ENCODE peak calls at places on chromosome 18, in ten cellular contexts. B is heart right ventricle, K is NAMALWA, X is HEK293T, J is NCI-H1105, T is fibroblast of lung, Q is cerebellar cortex, V is breast epithelium, I is NCI-H748 treated with DMSO at 0.1 percent for 48 hours, A is suprapubic skin. N is an unnamed sample.

GRCh38 chr18:55588876-55589595 is 1.0 kb upstream of the TCF4 start:
- DNase-seq in B (no peak), K (no peak), X (no peak), J (peak; percentile 27), T (peak; percentile 68), Q (peak; percentile 47), V (no peak), I (peak; percentile 82), A (no peak), N (no peak)

GRCh38 chr18:49646864-49647263 is 85.0 kb downstream of the LIPG start:
- DNase-seq in B (no peak), K (no peak), X (no peak), J (no peak), T (no peak), Q (no peak), V (no peak), I (no peak), A (no peak), N (no peak)

GRCh38 chr18:7577706-7578105 is 10.6 kb downstream of the PTPRM start:
- DNase-seq in B (no peak), K (no peak), X (no peak), J (no peak), T (peak; percentile 5), Q (no peak), V (no peak), I (no peak), A (no peak), N (no peak)

GRCh38 chr18:56650944-56651770 is at the start of gene WDR7:
- DNase-seq in B (peak; percentile 98), K (peak; percentile 99), X (peak; percentile 75), J (peak; percentile 98), T (peak; percentile 99), Q (peak; percentile 99), V (peak; percentile 95), I (peak; percentile 93), A (peak; percentile 98), N (peak; percentile 97)

GRCh38 chr18:58512648-58513338 is 116.1 kb downstream of the ALPK2 start:
- DNase-seq in B (no peak), K (no peak), X (no peak), J (no peak), T (no peak), Q (no peak), V (no peak), I (no peak), A (no peak), N (no peak)

GRCh38 chr18:8787764-8788163 is 82.4 kb downstream of the MTCL1 start:
- DNase-seq in B (no peak), K (no peak), X (no peak), J (no peak), T (no peak), Q (no peak), V (no peak), I (no peak), A (no peak), N (no peak)

GRCh38 chr18:46583711-46584110 is 73.3 kb downstream of the LOXHD1 start:
- DNase-seq in B (no peak), K (no peak), X (no peak), J (no peak), T (no peak), Q (no peak), V (no peak), I (no peak), A (no peak), N (no peak)

GRCh38 chr18:46756559-46757201 is at the start of gene ST8SIA5:
- DNase-seq in B (peak; percentile 31), K (no peak), X (no peak), J (peak; percentile 42), T (no peak), Q (peak; percentile 47), V (no peak), I (peak; percentile 86), A (peak; percentile 59), N (no peak)

GRCh38 chr18:23397907-23398306 is 55.2 kb upstream of the RIOK3 start:
- DNase-seq in B (no peak), K (no peak), X (no peak), J (no peak), T (no peak), Q (no peak), V (no peak), I (no peak), A (no peak), N (no peak)

GRCh38 chr18:45167631-45168225 is 447.5 kb upstream of the SLC14A2 start:
- DNase-seq in B (no peak), K (no peak), X (no peak), J (no peak), T (peak; percentile 39), Q (no peak), V (no peak), I (no peak), A (no peak), N (no peak)

GRCh38 chr18:41315134-41315533 is 639.9 kb upstream of the PIK3C3 start:
- DNase-seq in B (no peak), K (no peak), X (no peak), J (no peak), T (no peak), Q (no peak), V (no peak), I (no peak), A (no peak), N (no peak)

GRCh38 chr18:46437019-46437418 is 220.0 kb downstream of the LOXHD1 start:
- DNase-seq in B (no peak), K (no peak), X (no peak), J (no peak), T (no peak), Q (no peak), V (no peak), I (no peak), A (no peak), N (no peak)

GRCh38 chr18:35030234-35030989 is 10.8 kb upstream of the MAPRE2 start:
- DNase-seq in B (no peak), K (peak; percentile 47), X (no peak), J (no peak), T (no peak), Q (no peak), V (no peak), I (no peak), A (no peak), N (no peak)

GRCh38 chr18:75253043-75253442 is 42.4 kb downstream of the TSHZ1 start:
- DNase-seq in B (no peak), K (no peak), X (no peak), J (no peak), T (no peak), Q (no peak), V (no peak), I (no peak), A (no peak), N (no peak)

GRCh38 chr18:77133920-77134496 is 1.4 kb upstream of the MBP start:
- DNase-seq in B (peak; percentile 53), K (peak; percentile 49), X (no peak), J (no peak), T (no peak), Q (no peak), V (peak; percentile 43), I (peak; percentile 7), A (no peak), N (no peak)

GRCh38 chr18:48858676-48859075 is 92.1 kb downstream of the SMAD7 start:
- DNase-seq in B (no peak), K (no peak), X (no peak), J (no peak), T (no peak), Q (no peak), V (no peak), I (no peak), A (no peak), N (no peak)

GRCh38 chr18:10946058-10946457 is 203.3 kb downstream of the PIEZO2 start:
- DNase-seq in B (no peak), K (no peak), X (no peak), J (no peak), T (no peak), Q (no peak), V (no peak), I (no peak), A (no peak), N (no peak)

GRCh38 chr18:48913723-48914122 is 37.0 kb downstream of the SMAD7 start:
- DNase-seq in B (no peak), K (no peak), X (no peak), J (no peak), T (no peak), Q (no peak), V (no peak), I (no peak), A (no peak), N (no peak)

N was measured in HCT116.